ENCODE peak calls at places on chromosomes 16 and 17, in five cellular contexts. One of them, this sample, is unnamed.

GRCh38 chr16:9012848-9013507 is 49.3 kb upstream of the USP7 start:
- DNase-seq in omental fat pad: no peak
- DNase-seq in GM20000: no peak
- DNase-seq in pancreas: no peak
- DNase-seq in suprapubic skin: no peak
- DNase-seq in this sample: no peak

GRCh38 chr17:66850692-66851091 is 15.8 kb downstream of the CACNG5 start:
- DNase-seq in omental fat pad: no peak
- DNase-seq in GM20000: no peak
- DNase-seq in pancreas: no peak
- DNase-seq in suprapubic skin: no peak
- DNase-seq in this sample: no peak

GRCh38 chr16:16865374-16865773 is 486.4 kb downstream of the NPIPA7 start:
- DNase-seq in omental fat pad: no peak
- DNase-seq in GM20000: no peak
- DNase-seq in pancreas: no peak
- DNase-seq in suprapubic skin: no peak
- DNase-seq in this sample: no peak

GRCh38 chr17:73231363-73231762 is 30.3 kb downstream of the CPSF4L start:
- DNase-seq in omental fat pad: no peak
- DNase-seq in GM20000: peak
- DNase-seq in pancreas: no peak
- DNase-seq in suprapubic skin: no peak
- DNase-seq in this sample: no peak

GRCh38 chr16:75064403-75065148 is 52.0 kb downstream of the LDHD start:
- DNase-seq in omental fat pad: no peak
- DNase-seq in GM20000: no peak
- DNase-seq in pancreas: no peak
- DNase-seq in suprapubic skin: no peak
- DNase-seq in this sample: no peak

GRCh38 chr17:9843152-9844010 is 17.7 kb downstream of the GLP2R start:
- DNase-seq in omental fat pad: no peak
- DNase-seq in GM20000: no peak
- DNase-seq in pancreas: no peak
- DNase-seq in suprapubic skin: no peak
- DNase-seq in this sample: no peak

GRCh38 chr16:800834-801488 is 427 bp upstream of the GNG13 start:
- DNase-seq in omental fat pad: no peak
- DNase-seq in GM20000: no peak
- DNase-seq in pancreas: no peak
- DNase-seq in suprapubic skin: no peak
- DNase-seq in this sample: no peak

GRCh38 chr16:70691223-70692129 is 5.6 kb upstream of the MTSS2 start:
- DNase-seq in omental fat pad: peak
- DNase-seq in GM20000: no peak
- DNase-seq in pancreas: no peak
- DNase-seq in suprapubic skin: peak
- DNase-seq in this sample: no peak

GRCh38 chr17:7703584-7704574 is 1.1 kb upstream of the EFNB3 start:
- DNase-seq in omental fat pad: no peak
- DNase-seq in GM20000: no peak
- DNase-seq in pancreas: no peak
- DNase-seq in suprapubic skin: peak
- DNase-seq in this sample: no peak

GRCh38 chr16:83051451-83051850 is 424.7 kb downstream of the CDH13 start:
- DNase-seq in omental fat pad: no peak
- DNase-seq in GM20000: no peak
- DNase-seq in pancreas: no peak
- DNase-seq in suprapubic skin: no peak
- DNase-seq in this sample: no peak

GRCh38 chr16:51431517-51432241 is 280.6 kb upstream of the SALL1 start:
- DNase-seq in omental fat pad: no peak
- DNase-seq in GM20000: no peak
- DNase-seq in pancreas: peak
- DNase-seq in suprapubic skin: no peak
- DNase-seq in this sample: no peak

GRCh38 chr16:50881331-50881830 is 139.5 kb downstream of the CYLD start:
- DNase-seq in omental fat pad: no peak
- DNase-seq in GM20000: no peak
- DNase-seq in pancreas: no peak
- DNase-seq in suprapubic skin: no peak
- DNase-seq in this sample: no peak

GRCh38 chr16:86522639-86523038 is 12.3 kb downstream of the FOXF1 start:
- DNase-seq in omental fat pad: no peak
- DNase-seq in GM20000: no peak
- DNase-seq in pancreas: no peak
- DNase-seq in suprapubic skin: no peak
- DNase-seq in this sample: no peak

GRCh38 chr17:38724337-38724988 is 5.7 kb upstream of the CISD3 start:
- DNase-seq in omental fat pad: no peak
- DNase-seq in GM20000: no peak
- DNase-seq in pancreas: peak
- DNase-seq in suprapubic skin: no peak
- DNase-seq in this sample: no peak

GRCh38 chr17:62827722-62828498 is 19.8 kb upstream of the MARCHF10 start:
- DNase-seq in omental fat pad: no peak
- DNase-seq in GM20000: no peak
- DNase-seq in pancreas: no peak
- DNase-seq in suprapubic skin: no peak
- DNase-seq in this sample: peak

GRCh38 chr16:24609740-24610420 is 70.5 kb downstream of the RBBP6 start:
- DNase-seq in omental fat pad: peak
- DNase-seq in GM20000: no peak
- DNase-seq in pancreas: peak
- DNase-seq in suprapubic skin: peak
- DNase-seq in this sample: peak

GRCh38 chr17:3512512-3513171 is 36.8 kb downstream of the ASPA start:
- DNase-seq in omental fat pad: no peak
- DNase-seq in GM20000: no peak
- DNase-seq in pancreas: peak
- DNase-seq in suprapubic skin: peak
- DNase-seq in this sample: peak

GRCh38 chr16:3131755-3132377 is 3.0 kb upstream of the ZNF213 start:
- DNase-seq in omental fat pad: no peak
- DNase-seq in GM20000: no peak
- DNase-seq in pancreas: no peak
- DNase-seq in suprapubic skin: no peak
- DNase-seq in this sample: no peak
- TF ChIP-seq CTCF in omental fat pad: no peak
- TF ChIP-seq CTCF in GM20000: peak
- TF ChIP-seq CTCF in pancreas: peak
- TF ChIP-seq CTCF in suprapubic skin: peak
- TF ChIP-seq CTCF in this sample: peak

DNA sequence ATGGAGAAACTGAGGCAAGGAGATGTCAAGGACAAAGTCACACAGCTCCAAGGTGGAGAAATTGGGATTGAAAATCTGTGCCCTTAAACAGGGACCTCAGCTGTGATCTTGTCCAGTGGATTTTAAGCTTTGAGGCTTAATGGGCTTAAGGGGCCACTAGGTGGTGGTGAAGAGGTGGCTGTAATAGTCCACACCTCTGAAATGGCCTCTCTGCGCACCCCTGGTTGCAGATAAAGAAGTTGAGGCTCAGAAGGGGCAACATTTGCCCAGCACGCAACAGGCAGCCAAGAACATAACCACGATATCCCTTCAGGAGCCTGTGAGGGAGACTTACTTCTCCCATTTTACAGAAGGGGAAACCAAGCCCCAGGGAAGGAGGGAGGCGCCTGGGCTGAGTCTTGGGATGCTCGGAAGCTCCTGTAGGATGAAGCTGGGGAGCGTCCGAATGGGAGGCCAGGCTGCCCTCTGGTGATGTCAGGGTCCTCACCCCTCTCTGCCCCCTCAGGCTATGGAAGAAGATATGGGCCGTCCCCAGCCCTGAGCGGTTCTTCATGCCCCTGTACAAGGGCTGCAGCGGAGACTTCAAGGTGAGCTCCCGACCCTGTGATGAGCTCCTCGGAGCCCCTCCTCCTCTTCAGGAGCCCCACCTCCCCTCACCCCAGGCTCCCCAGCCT is 43.7 kb downstream of the IL21R start:
- DNase-seq in omental fat pad: no peak
- DNase-seq in GM20000: no peak
- DNase-seq in pancreas: no peak
- DNase-seq in suprapubic skin: peak
- DNase-seq in this sample: no peak
- TF ChIP-seq CTCF in omental fat pad: no peak
- TF ChIP-seq CTCF in GM20000: no peak
- TF ChIP-seq CTCF in pancreas: no peak
- TF ChIP-seq CTCF in suprapubic skin: no peak
- TF ChIP-seq CTCF in this sample: no peak

DNA sequence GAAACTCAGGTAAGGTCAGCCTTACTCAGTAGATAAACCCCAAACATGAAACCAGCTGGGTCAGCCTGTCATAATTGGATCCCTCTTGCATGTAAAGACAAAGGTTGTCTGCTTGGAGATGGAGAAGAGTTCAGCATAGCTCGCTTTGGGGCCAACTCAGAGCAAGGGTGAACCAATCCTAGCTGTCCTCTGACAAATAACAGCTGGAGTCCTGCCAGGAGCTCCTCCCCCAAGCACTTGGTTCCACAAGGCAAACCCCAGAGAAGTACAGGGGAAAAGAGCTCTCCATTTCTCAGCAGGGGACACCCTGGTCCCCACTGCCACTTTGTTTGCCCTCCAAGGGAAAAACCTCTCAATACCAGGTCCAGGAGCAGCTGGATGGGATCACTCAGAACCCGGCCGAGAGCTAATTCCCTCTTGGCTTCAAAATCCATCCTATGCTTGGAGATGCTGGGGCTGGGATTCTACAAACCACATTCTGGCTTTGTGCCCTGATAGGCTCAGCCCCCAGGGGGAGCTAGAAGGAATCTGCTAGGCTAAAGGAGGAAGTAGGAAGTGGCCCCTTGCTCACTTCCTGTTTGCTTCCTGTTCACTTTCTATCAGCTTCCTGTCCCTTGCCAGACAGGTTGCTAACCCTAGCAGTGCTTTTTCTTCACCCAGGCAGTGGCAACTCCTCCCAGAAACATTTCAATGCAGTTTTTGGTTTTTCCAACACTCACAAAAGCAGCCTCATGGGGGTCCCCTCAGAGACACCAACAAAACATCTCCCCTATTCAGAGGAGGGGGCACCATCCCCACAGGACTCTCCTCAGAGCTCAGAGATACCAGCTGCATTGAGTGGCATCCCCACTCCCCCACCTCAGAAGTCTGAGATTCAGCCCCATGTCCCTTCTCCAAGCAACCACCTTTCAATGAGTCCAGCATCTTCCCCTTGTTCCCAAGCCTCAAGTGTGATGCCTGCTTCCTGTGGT is 30.7 kb downstream of the CDRT4 start:
- DNase-seq in omental fat pad: no peak
- DNase-seq in GM20000: no peak
- DNase-seq in pancreas: no peak
- DNase-seq in suprapubic skin: peak
- DNase-seq in this sample: no peak
- TF ChIP-seq CTCF in omental fat pad: no peak
- TF ChIP-seq CTCF in GM20000: no peak
- TF ChIP-seq CTCF in pancreas: no peak
- TF ChIP-seq CTCF in suprapubic skin: no peak
- TF ChIP-seq CTCF in this sample: peak

GRCh38 chr16:61834082-61834481 is 202.2 kb downstream of the CDH8 start:
- DNase-seq in omental fat pad: no peak
- DNase-seq in GM20000: no peak
- DNase-seq in pancreas: no peak
- DNase-seq in suprapubic skin: no peak
- DNase-seq in this sample: no peak
- TF ChIP-seq CTCF in omental fat pad: no peak
- TF ChIP-seq CTCF in GM20000: no peak
- TF ChIP-seq CTCF in pancreas: no peak
- TF ChIP-seq CTCF in suprapubic skin: no peak
- TF ChIP-seq CTCF in this sample: no peak

GRCh38 chr17:2028737-2029136 is 1.2 kb upstream of the DPH1 start:
- DNase-seq in omental fat pad: no peak
- DNase-seq in GM20000: no peak
- DNase-seq in pancreas: no peak
- DNase-seq in suprapubic skin: no peak
- DNase-seq in this sample: no peak
- TF ChIP-seq CTCF in omental fat pad: no peak
- TF ChIP-seq CTCF in GM20000: no peak
- TF ChIP-seq CTCF in pancreas: no peak
- TF ChIP-seq CTCF in suprapubic skin: no peak
- TF ChIP-seq CTCF in this sample: no peak

DNA sequence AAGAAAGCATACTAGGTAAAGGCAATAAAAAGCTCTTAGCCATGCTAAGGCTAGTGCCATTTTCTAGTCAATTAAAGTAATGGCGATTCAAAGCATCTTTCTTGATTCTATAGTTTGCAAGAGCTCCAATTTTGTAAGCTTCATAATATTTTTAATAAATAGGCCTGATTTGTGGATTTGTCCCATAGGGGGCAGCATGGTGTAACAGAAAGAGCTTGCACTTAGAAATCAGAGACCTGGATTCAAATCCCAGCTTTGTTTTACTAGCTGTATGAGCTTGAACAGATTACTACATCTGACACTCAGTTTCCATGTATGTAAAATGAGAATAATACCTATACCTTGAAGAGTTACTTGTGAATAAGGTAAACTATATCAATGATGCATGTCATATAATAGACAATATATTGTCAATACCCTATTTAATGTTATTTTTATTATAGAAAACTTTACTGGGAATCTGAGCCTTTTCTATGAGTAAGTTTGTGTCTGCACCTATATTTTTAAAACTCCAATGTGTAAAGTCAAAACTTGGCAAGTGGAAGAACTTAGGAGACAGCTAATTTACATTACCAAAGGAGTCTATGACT is 93.6 kb upstream of the NOG start:
- DNase-seq in omental fat pad: no peak
- DNase-seq in GM20000: no peak
- DNase-seq in pancreas: no peak
- DNase-seq in suprapubic skin: no peak
- DNase-seq in this sample: peak
- TF ChIP-seq CTCF in omental fat pad: no peak
- TF ChIP-seq CTCF in GM20000: peak
- TF ChIP-seq CTCF in pancreas: peak
- TF ChIP-seq CTCF in suprapubic skin: no peak
- TF ChIP-seq CTCF in this sample: peak

DNA sequence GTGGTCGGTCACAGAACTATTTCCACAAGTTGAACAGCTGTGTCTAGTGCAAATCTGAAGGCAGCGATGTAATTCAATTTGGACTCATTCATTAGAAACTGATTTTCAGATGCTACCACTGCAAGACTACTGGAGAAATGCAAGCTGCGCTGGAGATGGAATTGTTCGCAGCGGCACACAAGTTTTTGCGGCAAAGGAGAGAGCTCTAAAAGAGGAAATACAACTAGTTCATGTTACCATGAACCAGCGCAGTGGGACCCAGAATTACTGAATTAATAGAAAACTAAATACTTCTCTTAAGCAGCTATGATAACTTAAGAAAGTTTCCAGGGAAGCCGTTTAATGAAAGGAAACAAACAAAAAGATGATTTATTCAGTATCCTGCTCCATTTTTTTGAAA is 1.9 kb downstream of the CREBBP start:
- DNase-seq in omental fat pad: no peak
- DNase-seq in GM20000: no peak
- DNase-seq in pancreas: no peak
- DNase-seq in suprapubic skin: no peak
- DNase-seq in this sample: no peak
- TF ChIP-seq CTCF in omental fat pad: no peak
- TF ChIP-seq CTCF in GM20000: no peak
- TF ChIP-seq CTCF in pancreas: no peak
- TF ChIP-seq CTCF in suprapubic skin: no peak
- TF ChIP-seq CTCF in this sample: no peak